ENCODE peak calls at places on chromosome 3, in six cellular contexts. L is endodermal cell, M is astrocyte, O is SK-N-SH, P is colonic mucosa, Y is HCT116. W is an unnamed sample.

GRCh38 chr3:193240850-193241706 is at the start of gene PLAAT1:
- DNase-seq in M (peak; percentile 49), L (peak; percentile 90), O (peak; percentile 93), P (peak; percentile 65), Y (no peak), W (peak; percentile 76)

GRCh38 chr3:23489338-23490158 is 286.4 kb downstream of the UBE2E2 start:
- DNase-seq in Y (no peak), O (no peak), P (no peak), L (peak; percentile 59), M (peak; percentile 45), W (no peak)

GRCh38 chr3:141368062-141368924 is at the start of gene ZBTB38:
- DNase-seq in L (peak; percentile 95), Y (peak; percentile 95), P (peak; percentile 93), O (peak; percentile 16), M (peak; percentile 95), W (peak; percentile 96)

GRCh38 chr3:88574210-88574609 is 424.5 kb downstream of the C3orf38 start:
- DNase-seq in O (no peak), M (no peak), Y (no peak), L (no peak), P (no peak), W (no peak)

GRCh38 chr3:133211449-133211848 is 173.3 kb downstream of the TMEM108 start:
- DNase-seq in P (no peak), O (no peak), Y (no peak), M (peak; percentile 24), L (peak; percentile 51), W (peak; percentile 59)

GRCh38 chr3:123105201-123106189 is 38.7 kb downstream of the PDIA5 start:
- DNase-seq in Y (no peak), P (no peak), M (no peak), O (no peak), L (no peak), W (no peak)

GRCh38 chr3:107581230-107581629 is 58.5 kb downstream of the BBX start:
- DNase-seq in Y (no peak), P (no peak), M (no peak), L (no peak), O (no peak), W (no peak)

GRCh38 chr3:97719156-97719821 is 45.3 kb upstream of the ARL6 start:
- DNase-seq in L (peak; percentile 89), M (peak; percentile 37), P (peak; percentile 53), O (peak; percentile 60), Y (peak; percentile 52), W (peak; percentile 54)

GRCh38 chr3:121483290-121483689 is 62.5 kb downstream of the POLQ start:
- DNase-seq in O (no peak), P (no peak), M (peak; percentile 43), Y (no peak), L (no peak), W (no peak)

DNA sequence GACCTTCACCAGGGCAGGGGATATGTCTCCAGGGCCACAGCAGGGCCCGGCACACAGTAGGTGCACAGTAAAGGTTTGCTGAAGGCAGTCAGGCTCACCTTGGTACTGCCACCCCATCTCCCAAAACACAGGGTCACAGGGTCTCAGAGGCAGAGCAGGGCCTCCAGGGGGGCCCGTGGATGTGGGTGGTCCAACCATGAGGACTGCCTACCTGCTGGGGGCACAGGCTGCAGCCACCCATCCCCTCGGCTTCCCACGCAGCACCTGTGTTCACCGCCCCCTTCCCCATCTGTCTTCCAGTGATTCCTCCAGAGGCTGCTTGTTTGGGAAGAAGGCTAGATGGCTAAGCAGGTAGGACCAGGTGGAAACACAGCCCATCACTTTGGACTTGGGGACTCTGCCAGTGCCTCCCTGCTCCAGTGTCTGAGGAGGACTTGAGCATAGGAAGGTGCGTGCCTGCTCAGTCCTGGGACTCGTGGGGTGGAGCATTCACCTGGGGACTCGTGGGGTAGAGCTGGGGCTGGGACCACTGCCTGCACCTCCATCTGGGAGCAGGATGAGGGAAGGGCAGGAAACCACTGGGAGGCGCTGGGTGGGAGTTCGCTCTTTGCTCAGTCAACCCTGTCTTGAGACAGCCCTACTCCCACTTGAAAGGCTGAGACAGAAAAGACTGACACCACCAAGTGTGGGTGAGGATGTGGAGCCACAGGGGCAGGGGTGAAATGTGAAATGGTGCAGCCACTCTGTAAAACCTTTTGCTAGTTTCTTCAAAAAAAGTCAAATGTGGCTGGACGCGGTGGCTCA is 18.8 kb upstream of the PLXND1 start:
- DNase-seq in O (peak; percentile 47), M (no peak), L (peak; percentile 84), P (peak; percentile 41), Y (no peak), W (peak; percentile 78)
- TF ChIP-seq CTCF in O (no peak), M (no peak), L (peak; percentile 58), P (no peak), Y (peak; percentile 64), W (peak; percentile 56)

GRCh38 chr3:86815880-86816279 is 175.1 kb downstream of the VGLL3 start:
- DNase-seq in O (no peak), M (no peak), P (no peak), Y (no peak), L (no peak), W (no peak)
- H3K9ac ChIP-seq in O (no peak overlapping the region), M (no peak overlapping the region), P (no peak overlapping the region), Y (no peak overlapping the region), L (no peak overlapping the region), W (no peak overlapping the region)

GRCh38 chr3:48898383-48899234 is at the start of gene SLC25A20:
- DNase-seq in O (peak; percentile 98), Y (peak; percentile 75), L (peak; percentile 98), M (peak; percentile 59), P (peak; percentile 96), W (peak; percentile 97)
- TF ChIP-seq CTCF in O (no peak), Y (no peak), L (no peak), M (no peak), P (no peak), W (no peak)

DNA sequence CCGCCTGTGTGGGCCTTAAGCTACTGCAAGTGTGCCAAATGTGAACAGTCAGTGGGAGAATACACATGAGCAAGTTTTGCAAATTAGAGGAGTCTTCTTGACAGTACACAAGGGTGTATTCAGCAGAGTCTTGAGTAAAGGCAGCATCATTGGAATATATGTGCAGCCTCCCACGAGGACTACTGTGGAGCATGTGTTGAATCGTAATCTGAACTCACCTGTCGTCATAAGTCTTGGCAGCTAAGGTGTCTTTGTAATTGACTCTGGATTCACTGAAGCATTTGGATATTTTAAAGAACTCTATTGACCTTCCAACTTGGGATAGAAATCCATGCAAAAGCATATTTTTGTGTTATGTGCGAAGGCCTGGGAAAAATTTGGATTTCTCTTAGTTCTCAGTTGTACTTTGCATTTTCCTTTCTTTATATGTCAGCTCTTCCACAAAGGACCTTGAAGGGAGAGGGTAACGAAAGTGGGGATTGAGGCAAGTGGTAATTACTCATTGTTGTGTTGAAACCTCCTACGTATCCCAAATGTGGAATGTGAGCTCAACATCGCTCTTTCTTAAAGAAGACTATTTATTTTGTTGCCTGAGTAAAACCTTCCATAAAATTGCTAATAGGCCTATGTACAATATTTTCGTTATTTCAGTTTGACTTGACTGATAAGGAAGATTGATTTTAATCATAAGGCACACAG is 117.5 kb downstream of the ATG7 start:
- DNase-seq in O (no peak), Y (no peak), L (no peak), M (peak; percentile 91), P (no peak), W (no peak)
- H3K9ac ChIP-seq in O (no peak overlapping the region), Y (no peak overlapping the region), L (no peak overlapping the region), M (no peak overlapping the region), P (no peak overlapping the region), W (no peak overlapping the region)